ENCODE peak calls at places on chromosomes 13 and 19, in four cellular contexts. One of them, this sample, is unnamed.

GRCh38 chr19:21765151-21765550 is 2.2 kb downstream of the ZNF100 start:
- DNase-seq in cardiac muscle cell: no peak
- DNase-seq in thoracic aorta: no peak
- DNase-seq in endothelial cell of umbilical vein: no peak
- DNase-seq in this sample: no peak

GRCh38 chr13:29954082-29955043 is 103.9 kb upstream of the UBL3 start:
- DNase-seq in cardiac muscle cell: no peak
- DNase-seq in thoracic aorta: no peak
- DNase-seq in endothelial cell of umbilical vein: no peak
- DNase-seq in this sample: no peak

GRCh38 chr13:26616126-26616525 is 58.6 kb downstream of the WASF3 start:
- DNase-seq in cardiac muscle cell: peak; percentile 44
- DNase-seq in thoracic aorta: no peak
- DNase-seq in endothelial cell of umbilical vein: no peak
- DNase-seq in this sample: no peak

GRCh38 chr19:15199652-15200574 is 882 bp downstream of the NOTCH3 start:
- DNase-seq in cardiac muscle cell: peak; percentile 41
- DNase-seq in thoracic aorta: no peak
- DNase-seq in endothelial cell of umbilical vein: no peak
- DNase-seq in this sample: no peak

GRCh38 chr13:81393110-81393509 is 1052.2 kb upstream of the SPRY2 start:
- DNase-seq in cardiac muscle cell: no peak
- DNase-seq in thoracic aorta: no peak
- DNase-seq in endothelial cell of umbilical vein: no peak
- DNase-seq in this sample: no peak

GRCh38 chr19:50258918-50259372 is 55.5 kb downstream of the MYH14 start:
- DNase-seq in cardiac muscle cell: peak; percentile 5
- DNase-seq in thoracic aorta: no peak
- DNase-seq in endothelial cell of umbilical vein: no peak
- DNase-seq in this sample: no peak

GRCh38 chr19:10712754-10713153 is 5.1 kb upstream of the DNM2 start:
- DNase-seq in cardiac muscle cell: no peak
- DNase-seq in thoracic aorta: no peak
- DNase-seq in endothelial cell of umbilical vein: no peak
- DNase-seq in this sample: no peak

GRCh38 chr13:50561774-50562173 is 281.7 kb downstream of the DLEU7 start:
- DNase-seq in cardiac muscle cell: no peak
- DNase-seq in thoracic aorta: no peak
- DNase-seq in endothelial cell of umbilical vein: no peak
- DNase-seq in this sample: no peak

GRCh38 chr13:19673473-19674430 is 40.3 kb downstream of the MPHOSPH8 start:
- DNase-seq in cardiac muscle cell: peak; percentile 37
- DNase-seq in thoracic aorta: no peak
- DNase-seq in endothelial cell of umbilical vein: peak; percentile 26
- DNase-seq in this sample: no peak

GRCh38 chr19:42069619-42070293 is at the start of gene GRIK5:
- DNase-seq in cardiac muscle cell: no peak
- DNase-seq in thoracic aorta: no peak
- DNase-seq in endothelial cell of umbilical vein: no peak
- DNase-seq in this sample: no peak

GRCh38 chr19:29967623-29968022 is 25.6 kb downstream of the URI1 start:
- DNase-seq in cardiac muscle cell: peak; percentile 56
- DNase-seq in thoracic aorta: no peak
- DNase-seq in endothelial cell of umbilical vein: no peak
- DNase-seq in this sample: no peak

GRCh38 chr19:49395581-49396407 is 7.7 kb downstream of the KASH5 start:
- DNase-seq in cardiac muscle cell: peak; percentile 39
- DNase-seq in thoracic aorta: no peak
- DNase-seq in endothelial cell of umbilical vein: no peak
- DNase-seq in this sample: no peak

GRCh38 chr19:51368366-51369282 is at the start of gene CLDND2:
- DNase-seq in cardiac muscle cell: no peak
- DNase-seq in thoracic aorta: no peak
- DNase-seq in endothelial cell of umbilical vein: no peak
- DNase-seq in this sample: no peak

GRCh38 chr13:102571075-102571474 is 25.7 kb upstream of the TPP2 start:
- DNase-seq in cardiac muscle cell: no peak
- DNase-seq in thoracic aorta: no peak
- DNase-seq in endothelial cell of umbilical vein: no peak
- DNase-seq in this sample: no peak

GRCh38 chr19:45676851-45677263 is 8.8 kb downstream of the GIPR start:
- DNase-seq in cardiac muscle cell: no peak
- DNase-seq in thoracic aorta: no peak
- DNase-seq in endothelial cell of umbilical vein: no peak
- DNase-seq in this sample: no peak

GRCh38 chr13:19618925-19619324 is 14.5 kb upstream of the MPHOSPH8 start:
- DNase-seq in cardiac muscle cell: peak; percentile 56
- DNase-seq in thoracic aorta: no peak
- DNase-seq in endothelial cell of umbilical vein: peak; percentile 48
- DNase-seq in this sample: no peak

GRCh38 chr19:3175761-3176714 is 2.5 kb upstream of the S1PR4 start:
- DNase-seq in cardiac muscle cell: no peak
- DNase-seq in thoracic aorta: no peak
- DNase-seq in endothelial cell of umbilical vein: no peak
- DNase-seq in this sample: peak; percentile 46

GRCh38 chr13:25114220-25114619 is 18.3 kb downstream of the PABPC3 start:
- DNase-seq in cardiac muscle cell: peak; percentile 82
- DNase-seq in thoracic aorta: no peak
- DNase-seq in endothelial cell of umbilical vein: peak; percentile 75
- DNase-seq in this sample: no peak

GRCh38 chr19:56837892-56838679 is 2.4 kb downstream of the PEG3 start:
- DNase-seq in cardiac muscle cell: peak; percentile 83
- DNase-seq in thoracic aorta: peak; percentile 27
- DNase-seq in endothelial cell of umbilical vein: no peak
- DNase-seq in this sample: peak; percentile 87

GRCh38 chr19:12913871-12914690 is 5.0 kb downstream of the SYCE2 start:
- DNase-seq in cardiac muscle cell: peak; percentile 75
- DNase-seq in thoracic aorta: no peak
- DNase-seq in endothelial cell of umbilical vein: no peak
- DNase-seq in this sample: no peak

GRCh38 chr13:106277483-106278154 is 257.8 kb downstream of the EFNB2 start:
- DNase-seq in cardiac muscle cell: no peak
- DNase-seq in thoracic aorta: no peak
- DNase-seq in endothelial cell of umbilical vein: no peak
- DNase-seq in this sample: no peak

GRCh38 chr13:29204651-29205050 is 384.5 kb downstream of the MTUS2 start:
- DNase-seq in cardiac muscle cell: no peak
- DNase-seq in thoracic aorta: no peak
- DNase-seq in endothelial cell of umbilical vein: no peak
- DNase-seq in this sample: no peak

GRCh38 chr19:9934132-9934950 is 2.0 kb downstream of the OLFM2 start:
- DNase-seq in cardiac muscle cell: peak; percentile 77
- DNase-seq in thoracic aorta: no peak
- DNase-seq in endothelial cell of umbilical vein: peak; percentile 50
- DNase-seq in this sample: no peak

GRCh38 chr19:9877775-9878510 is 42.8 kb downstream of the PIN1 start:
- DNase-seq in cardiac muscle cell: peak; percentile 39
- DNase-seq in thoracic aorta: no peak
- DNase-seq in endothelial cell of umbilical vein: no peak
- DNase-seq in this sample: no peak

GRCh38 chr13:98187155-98187726 is 10.2 kb upstream of the RNF113B start:
- DNase-seq in cardiac muscle cell: no peak
- DNase-seq in thoracic aorta: no peak
- DNase-seq in endothelial cell of umbilical vein: no peak
- DNase-seq in this sample: no peak

GRCh38 chr19:38795549-38795948 is 6.5 kb downstream of the LGALS7B start:
- DNase-seq in cardiac muscle cell: no peak
- DNase-seq in thoracic aorta: no peak
- DNase-seq in endothelial cell of umbilical vein: no peak
- DNase-seq in this sample: no peak

GRCh38 chr13:27406178-27406939 is 18.1 kb upstream of the GTF3A start:
- DNase-seq in cardiac muscle cell: peak; percentile 56
- DNase-seq in thoracic aorta: no peak
- DNase-seq in endothelial cell of umbilical vein: peak; percentile 47
- DNase-seq in this sample: no peak

GRCh38 chr19:3880471-3881271 is at the start of gene ATCAY:
- DNase-seq in cardiac muscle cell: peak; percentile 3
- DNase-seq in thoracic aorta: no peak
- DNase-seq in endothelial cell of umbilical vein: no peak
- DNase-seq in this sample: no peak

GRCh38 chr13:81683526-81683925 is 1342.6 kb upstream of the SPRY2 start:
- DNase-seq in cardiac muscle cell: no peak
- DNase-seq in thoracic aorta: no peak
- DNase-seq in endothelial cell of umbilical vein: no peak
- DNase-seq in this sample: no peak

GRCh38 chr13:33252103-33252502 is 33.5 kb downstream of the STARD13 start:
- DNase-seq in cardiac muscle cell: no peak
- DNase-seq in thoracic aorta: no peak
- DNase-seq in endothelial cell of umbilical vein: no peak
- DNase-seq in this sample: no peak

GRCh38 chr19:48501961-48502719 is 9.5 kb downstream of the LMTK3 start:
- DNase-seq in cardiac muscle cell: no peak
- DNase-seq in thoracic aorta: no peak
- DNase-seq in endothelial cell of umbilical vein: no peak
- DNase-seq in this sample: peak; percentile 74

GRCh38 chr13:104318121-104318520 is 1251.9 kb upstream of the SLC10A2 start:
- DNase-seq in cardiac muscle cell: peak; percentile 69
- DNase-seq in thoracic aorta: no peak
- DNase-seq in endothelial cell of umbilical vein: peak; percentile 43
- DNase-seq in this sample: no peak

GRCh38 chr13:112712451-112712881 is 22.6 kb downstream of the ATP11A start:
- DNase-seq in cardiac muscle cell: no peak
- DNase-seq in thoracic aorta: no peak
- DNase-seq in endothelial cell of umbilical vein: no peak
- DNase-seq in this sample: no peak

GRCh38 chr13:26996965-26997752 is 174.5 kb downstream of the USP12 start:
- DNase-seq in cardiac muscle cell: no peak
- DNase-seq in thoracic aorta: no peak
- DNase-seq in endothelial cell of umbilical vein: no peak
- DNase-seq in this sample: no peak

GRCh38 chr19:6271251-6271650 is 8.5 kb downstream of the MLLT1 start:
- DNase-seq in cardiac muscle cell: no peak
- DNase-seq in thoracic aorta: no peak
- DNase-seq in endothelial cell of umbilical vein: peak; percentile 32
- DNase-seq in this sample: no peak

GRCh38 chr13:40121711-40122110 is 466.2 kb downstream of the COG6 start:
- DNase-seq in cardiac muscle cell: no peak
- DNase-seq in thoracic aorta: no peak
- DNase-seq in endothelial cell of umbilical vein: no peak
- DNase-seq in this sample: no peak

GRCh38 chr13:75855847-75856246 is 219.7 kb downstream of the LMO7 start:
- DNase-seq in cardiac muscle cell: no peak
- DNase-seq in thoracic aorta: no peak
- DNase-seq in endothelial cell of umbilical vein: no peak
- DNase-seq in this sample: no peak

GRCh38 chr19:54297759-54298305 is 15.1 kb downstream of the LILRA5 start:
- DNase-seq in cardiac muscle cell: no peak
- DNase-seq in thoracic aorta: no peak
- DNase-seq in endothelial cell of umbilical vein: no peak
- DNase-seq in this sample: no peak

GRCh38 chr19:794989-795658 is 2.1 kb upstream of the PTBP1 start:
- DNase-seq in cardiac muscle cell: no peak
- DNase-seq in thoracic aorta: no peak
- DNase-seq in endothelial cell of umbilical vein: no peak
- DNase-seq in this sample: no peak

GRCh38 chr19:793775-794174 is 3.5 kb upstream of the PTBP1 start:
- DNase-seq in cardiac muscle cell: no peak
- DNase-seq in thoracic aorta: no peak
- DNase-seq in endothelial cell of umbilical vein: no peak
- DNase-seq in this sample: no peak

GRCh38 chr19:797528-798414 is 519 bp downstream of the PTBP1 start:
- DNase-seq in cardiac muscle cell: peak; percentile 96
- DNase-seq in thoracic aorta: peak; percentile 58
- DNase-seq in endothelial cell of umbilical vein: peak; percentile 80
- DNase-seq in this sample: peak; percentile 89

GRCh38 chr19:796692-797527 is at the start of gene PTBP1:
- DNase-seq in cardiac muscle cell: peak; percentile 100
- DNase-seq in thoracic aorta: peak; percentile 98
- DNase-seq in endothelial cell of umbilical vein: peak; percentile 100
- DNase-seq in this sample: peak; percentile 100

GRCh38 chr19:795691-796581 is 1.3 kb upstream of the PTBP1 start:
- DNase-seq in cardiac muscle cell: no peak
- DNase-seq in thoracic aorta: no peak
- DNase-seq in endothelial cell of umbilical vein: no peak
- DNase-seq in this sample: no peak
- H3K27ac ChIP-seq in cardiac muscle cell: peak overlapping the region; percentile 64
- H3K27ac ChIP-seq in thoracic aorta: no peak overlapping the region
- H3K27ac ChIP-seq in endothelial cell of umbilical vein: no peak overlapping the region
- H3K27ac ChIP-seq in this sample: peak overlapping the region; percentile 78

GRCh38 chr19:19421326-19421725 is 15.9 kb downstream of the GATAD2A start:
- DNase-seq in cardiac muscle cell: no peak
- DNase-seq in thoracic aorta: no peak
- DNase-seq in endothelial cell of umbilical vein: no peak
- DNase-seq in this sample: no peak
- TF ChIP-seq CTCF in cardiac muscle cell: no peak
- TF ChIP-seq CTCF in thoracic aorta: no peak
- TF ChIP-seq CTCF in endothelial cell of umbilical vein: no peak
- TF ChIP-seq CTCF in this sample: no peak

GRCh38 chr19:19550972-19551861 is 13.2 kb downstream of the CILP2 start:
- DNase-seq in cardiac muscle cell: no peak
- DNase-seq in thoracic aorta: no peak
- DNase-seq in endothelial cell of umbilical vein: no peak
- DNase-seq in this sample: no peak
- H3K27ac ChIP-seq in cardiac muscle cell: no peak overlapping the region
- H3K27ac ChIP-seq in thoracic aorta: no peak overlapping the region
- H3K27ac ChIP-seq in endothelial cell of umbilical vein: no peak overlapping the region
- H3K27ac ChIP-seq in this sample: no peak overlapping the region

DNA sequence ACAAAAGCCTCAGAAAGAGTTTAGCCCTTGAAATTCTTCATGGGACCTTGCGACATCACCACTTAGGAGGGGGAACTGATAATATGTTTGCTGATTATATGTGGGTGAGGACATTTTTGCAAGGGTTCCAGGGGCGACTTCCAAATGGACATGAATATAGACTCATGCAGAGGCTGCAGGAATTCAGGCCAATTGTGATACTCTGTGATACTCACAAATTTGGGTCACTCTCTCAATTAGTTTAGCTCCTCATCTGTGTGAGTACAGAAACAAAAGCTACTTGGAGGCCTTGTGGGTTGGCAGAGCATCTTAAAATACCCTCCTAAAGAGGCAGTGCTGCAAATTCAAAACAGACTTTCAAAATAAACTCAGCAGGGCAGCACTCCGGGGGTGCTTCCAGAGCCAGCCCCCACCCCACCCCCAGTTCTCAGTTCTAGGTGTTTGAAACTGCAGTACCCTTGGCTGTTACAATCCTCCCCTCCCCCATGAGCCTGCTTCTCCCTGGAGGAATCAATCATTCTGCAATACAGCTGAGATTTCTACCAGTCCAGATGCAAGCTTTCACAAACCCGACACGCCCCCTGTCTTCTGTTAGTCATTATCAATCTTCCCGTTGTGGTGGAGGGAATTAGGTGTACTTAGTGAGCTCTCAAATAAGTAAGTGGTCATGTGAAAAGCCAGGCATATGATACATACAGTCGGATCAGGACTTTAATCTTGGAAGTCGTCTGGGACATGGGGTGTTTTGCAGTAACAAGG is 96.9 kb upstream of the MBNL2 start:
- DNase-seq in cardiac muscle cell: peak; percentile 75
- DNase-seq in thoracic aorta: no peak
- DNase-seq in endothelial cell of umbilical vein: no peak
- DNase-seq in this sample: no peak
- TF ChIP-seq CTCF in cardiac muscle cell: peak; percentile 11
- TF ChIP-seq CTCF in thoracic aorta: no peak
- TF ChIP-seq CTCF in endothelial cell of umbilical vein: no peak
- TF ChIP-seq CTCF in this sample: no peak

This sample was measured in coronary artery.